ENCODE peak calls at places on chromosomes 11 and 22, in five cellular contexts. H, U, N, S and E are unnamed samples.
A peak's percentile ranks its signal among the peaks of the same experiment; 100 is the strongest.

GRCh38 chr11:68904458-68904847 is 762 bp downstream of the IGHMBP2 start:
- DNase-seq in U (no peak), S (no peak), H (no peak), N (peak; percentile 5), E (no peak)

GRCh38 chr22:49479566-49479965 is 348.1 kb downstream of the BRD1 start:
- DNase-seq in N (no peak), S (no peak), H (no peak), U (no peak), E (no peak)

GRCh38 chr11:78045851-78046485 is 17.7 kb upstream of the THRSP start:
- DNase-seq in H (peak; percentile 90), U (peak; percentile 89), N (peak; percentile 69), S (peak; percentile 73), E (peak; percentile 85)

GRCh38 chr22:39967996-39968968 is 8.1 kb downstream of the TMA7B start:
- DNase-seq in S (no peak), U (no peak), H (peak; percentile 40), N (peak; percentile 41), E (no peak)

GRCh38 chr11:69153661-69154060 is 2.1 kb upstream of the SMIM38 start:
- DNase-seq in H (no peak), N (no peak), S (no peak), U (no peak), E (no peak)

GRCh38 chr11:36312593-36312990 is 16.5 kb downstream of the PRR5L start:
- DNase-seq in N (no peak), H (no peak), U (no peak), S (no peak), E (no peak)

GRCh38 chr11:80593981-80594380 is 1153.2 kb upstream of the TENM4 start:
- DNase-seq in N (no peak), S (no peak), U (no peak), H (no peak), E (no peak)

GRCh38 chr11:122138759-122139594 is 23.0 kb upstream of the BLID start:
- DNase-seq in N (no peak), H (no peak), U (no peak), S (no peak), E (no peak)

GRCh38 chr22:17870408-17870807 is 96.1 kb upstream of the BID start:
- DNase-seq in U (no peak), S (no peak), H (no peak), N (no peak), E (no peak)

GRCh38 chr22:31650391-31650790 is 11.6 kb downstream of the PISD start:
- DNase-seq in H (no peak), U (no peak), N (no peak), S (no peak), E (no peak)

GRCh38 chr11:129881570-129882170 is 13.7 kb downstream of the NFRKB start:
- DNase-seq in U (peak; percentile 55), N (no peak), H (peak; percentile 31), S (peak; percentile 17), E (peak; percentile 44)

GRCh38 chr11:61860054-61860903 is 31.1 kb downstream of the FADS3 start:
- DNase-seq in S (no peak), N (no peak), H (peak; percentile 90), U (no peak), E (no peak)

GRCh38 chr11:11988099-11988651 is 20.3 kb downstream of the DKK3 start:
- DNase-seq in U (no peak), H (no peak), S (no peak), N (no peak), E (no peak)

GRCh38 chr11:27660171-27660570 is 40.1 kb downstream of the BDNF start:
- DNase-seq in H (no peak), N (no peak), U (no peak), S (no peak), E (no peak)

GRCh38 chr11:79082280-79082679 is 358.6 kb downstream of the TENM4 start:
- DNase-seq in U (no peak), N (no peak), S (no peak), H (no peak), E (no peak)

GRCh38 chr22:22042599-22043295 is 60.2 kb upstream of the TOP3B start:
- DNase-seq in H (no peak), U (no peak), S (no peak), N (no peak), E (no peak)

GRCh38 chr11:119885861-119886567 is 157.0 kb upstream of the NECTIN1 start:
- DNase-seq in N (no peak), U (no peak), S (no peak), H (no peak), E (no peak)

GRCh38 chr11:125871391-125872137 is 15.9 kb upstream of the HYLS1 start:
- DNase-seq in S (peak; percentile 55), H (peak; percentile 48), U (peak; percentile 66), N (no peak), E (peak; percentile 65)

GRCh38 chr11:19673924-19674390 is 38.7 kb upstream of the NAV2 start:
- DNase-seq in S (no peak), U (peak; percentile 62), N (peak; percentile 37), H (peak; percentile 19), E (no peak)

GRCh38 chr11:63901660-63902059 is 15.3 kb downstream of the RCOR2 start:
- DNase-seq in H (no peak), N (no peak), S (no peak), U (no peak), E (no peak)

GRCh38 chr11:926341-926916 is 759 bp downstream of the AP2A2 start:
- DNase-seq in U (peak; percentile 35), S (no peak), N (no peak), H (peak; percentile 51), E (no peak)

GRCh38 chr11:116413861-116414260 is 358.9 kb downstream of the BUD13 start:
- DNase-seq in N (no peak), S (peak; percentile 98), U (no peak), H (no peak), E (no peak)

GRCh38 chr11:104163100-104164027 is 583 bp downstream of the PDGFD start:
- DNase-seq in N (peak; percentile 11), S (peak; percentile 49), U (peak; percentile 34), H (peak; percentile 62), E (peak; percentile 16)

GRCh38 chr22:50208939-50209892 is 8.4 kb downstream of the SELENOO start:
- DNase-seq in U (no peak), N (no peak), H (no peak), S (no peak), E (no peak)

GRCh38 chr11:105489431-105489830 is 120.4 kb upstream of the GRIA4 start:
- DNase-seq in S (no peak), U (peak; percentile 25), H (peak; percentile 20), N (peak; percentile 56), E (peak; percentile 6)

GRCh38 chr11:8533332-8533731 is 60.7 kb downstream of the STK33 start:
- DNase-seq in N (no peak), U (no peak), S (no peak), H (no peak), E (no peak)

GRCh38 chr11:68855205-68855978 is 13.7 kb upstream of the CPT1A start:
- DNase-seq in S (no peak), H (peak; percentile 28), N (no peak), U (peak; percentile 52), E (no peak)